ENCODE peak calls at places on chromosomes 2 and 18, in five cellular contexts. V is PC-9, S is body of pancreas, H is endothelial cell of umbilical vein, R is sigmoid colon. N is an unnamed sample. For H3K9me3, the result is how much of the 10 kb centered on the place peaks cover.

GRCh38 chr2:65366595-65367125 is 65.7 kb downstream of the SPRED2 start:
- DNase-seq in H (peak), R (no peak), S (peak), V (peak), N (no peak)

GRCh38 chr2:211159972-211160371 is 603.6 kb downstream of the CPS1 start:
- DNase-seq in R (no peak), H (no peak), S (no peak), V (no peak), N (no peak)

GRCh38 chr2:147847746-147848391 is 3.0 kb downstream of the ACVR2A start:
- DNase-seq in V (no peak), S (no peak), R (no peak), H (no peak), N (no peak)

GRCh38 chr2:85525029-85525428 is 13.9 kb upstream of the MAT2A start:
- DNase-seq in H (no peak), V (no peak), R (no peak), S (no peak), N (no peak)

GRCh38 chr18:74146756-74147155 is 878 bp downstream of the FBXO15 start:
- DNase-seq in S (no peak), H (no peak), V (no peak), R (no peak), N (no peak)

GRCh38 chr2:186868344-186868743 is 19.4 kb upstream of the ZSWIM2 start:
- DNase-seq in S (no peak), R (no peak), V (no peak), H (peak), N (no peak)

GRCh38 chr18:76973512-76974302 is 151.3 kb downstream of the ZNF236 start:
- DNase-seq in H (no peak), R (no peak), V (no peak), S (no peak), N (no peak)

GRCh38 chr2:96325884-96326255 is 753 bp downstream of the ITPRIPL1 start:
- DNase-seq in R (peak), S (peak), V (no peak), H (no peak), N (no peak)

GRCh38 chr2:224869601-224870000 is 153.4 kb upstream of the CCDC195 start:
- DNase-seq in S (no peak), V (no peak), H (no peak), R (no peak), N (no peak)

GRCh38 chr18:657311-657997 is at the start of gene TYMS:
- DNase-seq in S (peak), R (no peak), H (peak), V (peak), N (peak)

GRCh38 chr2:70887550-70888229 is 48.0 kb upstream of the ATP6V1B1 start:
- DNase-seq in R (no peak), V (no peak), H (no peak), S (peak), N (no peak)

GRCh38 chr2:19682493-19682892 is 219.3 kb downstream of the TTC32 start:
- DNase-seq in R (no peak), V (peak), H (no peak), S (peak), N (no peak)

GRCh38 chr2:187826023-187826422 is 271.8 kb upstream of the TFPI start:
- DNase-seq in R (no peak), V (no peak), H (peak), S (no peak), N (no peak)

GRCh38 chr2:237968048-237968862 is 1.4 kb downstream of the UBE2F start:
- DNase-seq in H (peak), S (peak), R (peak), V (peak), N (no peak)

GRCh38 chr2:84705858-84706257 is 175.0 kb downstream of the TRABD2A start:
- DNase-seq in R (no peak), V (no peak), H (no peak), S (no peak), N (no peak)

GRCh38 chr18:48542513-48543181 is 3.8 kb downstream of the CTIF start:
- DNase-seq in H (no peak), R (no peak), V (peak), S (peak), N (no peak)

GRCh38 chr18:78913395-78913794 is 66.2 kb upstream of the SALL3 start:
- DNase-seq in V (no peak), H (no peak), S (no peak), R (no peak), N (no peak)

GRCh38 chr18:78914586-78914935 is 65.1 kb upstream of the SALL3 start:
- DNase-seq in H (no peak), V (no peak), S (no peak), R (no peak), N (no peak)

GRCh38 chr18:78912862-78913261 is 66.8 kb upstream of the SALL3 start:
- DNase-seq in V (no peak), H (no peak), S (no peak), R (no peak), N (no peak)

GRCh38 chr18:78913830-78914585 is 65.6 kb upstream of the SALL3 start:
- DNase-seq in V (no peak), R (no peak), S (no peak), H (no peak), N (no peak)

GRCh38 chr18:78915446-78916008 is 64.1 kb upstream of the SALL3 start:
- DNase-seq in R (no peak), S (no peak), H (no peak), V (no peak), N (no peak)
- H3K9me3 ChIP-seq in R (under half), S (under half), H (under half), V (under half), N (under half)

DNA sequence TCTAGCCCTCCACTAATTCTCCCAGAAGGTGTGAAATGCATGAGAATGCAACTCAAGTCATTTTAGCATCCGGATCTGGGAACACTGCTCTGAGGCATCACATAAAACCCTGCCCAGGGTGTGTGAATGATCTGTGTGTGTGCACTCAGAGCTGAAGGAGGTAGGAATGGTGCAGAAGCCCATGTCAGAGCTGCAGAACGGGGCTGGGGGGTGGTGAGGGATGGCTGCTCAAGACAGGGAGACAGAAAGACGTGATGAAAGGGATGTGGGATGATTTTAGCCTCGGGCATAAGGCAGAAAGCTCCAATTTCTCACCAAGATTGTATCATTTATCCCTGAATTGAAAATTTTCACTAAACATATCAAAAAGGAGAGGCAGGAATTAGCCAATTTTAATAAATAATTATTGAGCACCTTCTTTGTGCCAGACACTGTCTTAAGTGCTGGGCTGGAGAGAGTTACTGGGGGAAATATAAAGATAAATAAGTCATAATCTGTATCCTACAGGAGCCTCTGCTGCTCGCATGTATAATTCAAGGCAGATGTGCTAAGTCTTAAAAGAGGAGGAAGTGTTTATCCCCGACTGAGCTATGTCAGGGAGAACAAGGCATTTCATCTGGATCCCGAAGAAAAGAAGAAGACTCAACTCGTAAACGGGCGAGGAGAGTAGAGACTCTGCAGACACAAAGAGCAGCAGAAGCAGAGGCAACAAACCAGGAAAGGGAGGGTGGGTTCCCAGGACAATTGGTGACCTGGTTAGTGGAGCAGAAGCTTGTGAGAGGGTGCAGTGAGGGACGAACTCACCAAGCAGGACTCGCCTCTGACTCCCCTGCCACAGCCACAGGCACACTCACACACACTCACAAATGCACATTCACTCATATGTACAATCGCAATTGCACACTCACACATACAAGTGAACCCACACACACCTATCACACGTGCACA is 368.8 kb downstream of the EIPR1 start:
- DNase-seq in H (no peak), S (no peak), V (no peak), R (no peak), N (no peak)
- H3K9me3 ChIP-seq in H (under half), S (under half), V (under half), R (under half), N (under half)

GRCh38 chr2:172574965-172575364 is 19.1 kb downstream of the PDK1 start:
- DNase-seq in V (no peak), H (no peak), R (no peak), S (no peak), N (no peak)
- H3K9me3 ChIP-seq in V (under half), H (under half), R (under half), S (under half), N (under half)

DNA sequence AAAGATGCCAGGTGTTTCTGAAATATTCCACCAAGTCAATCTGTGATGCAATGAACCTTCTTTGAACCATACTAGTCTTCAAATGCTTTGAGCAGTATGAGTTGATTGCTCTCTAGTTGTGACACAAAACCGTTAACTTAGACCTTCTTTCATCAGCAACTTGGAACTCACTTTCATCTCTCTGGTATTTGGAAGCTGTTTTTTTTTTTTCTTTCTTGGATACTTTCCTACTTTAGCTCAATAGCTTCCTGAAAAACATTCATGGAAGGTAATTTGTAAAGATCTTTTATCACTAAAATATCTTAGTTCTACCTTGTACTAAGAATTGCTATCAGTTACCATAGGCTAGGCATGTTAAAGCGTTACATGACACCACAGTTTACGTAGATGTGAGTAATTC is 1071.9 kb upstream of the CHAC2 start:
- DNase-seq in R (no peak), H (no peak), V (peak), S (no peak), N (no peak)
- H3K9me3 ChIP-seq in R (under half), H (under half), V (under half), S (under half), N (under half)

DNA sequence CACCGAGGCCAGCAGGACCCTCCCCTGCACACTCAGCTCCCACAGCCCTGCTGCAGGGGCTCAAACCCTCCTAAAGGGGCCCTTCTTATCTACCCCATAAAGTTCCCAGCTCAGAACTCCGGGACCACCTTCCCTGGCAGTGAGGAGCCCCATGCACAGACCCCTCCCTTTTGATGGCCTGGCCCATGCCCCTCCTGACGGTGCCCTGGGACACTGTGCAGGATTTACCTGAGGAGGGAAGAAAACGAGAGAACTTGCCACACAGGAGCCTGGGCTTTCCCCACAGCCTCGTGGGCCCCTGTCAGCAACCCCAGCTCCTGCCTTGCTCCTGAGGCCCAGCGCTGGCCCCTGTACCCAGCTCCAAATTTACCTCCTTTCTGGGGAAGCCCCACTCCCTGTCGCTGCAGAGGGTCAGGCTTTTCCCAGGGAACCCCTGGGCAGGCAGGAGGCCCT is 206.3 kb upstream of the SALL3 start:
- DNase-seq in V (no peak), R (peak), H (no peak), S (no peak), N (no peak)
- H3K9me3 ChIP-seq in V (under half), R (under half), H (under half), S (under half), N (under half)

DNA sequence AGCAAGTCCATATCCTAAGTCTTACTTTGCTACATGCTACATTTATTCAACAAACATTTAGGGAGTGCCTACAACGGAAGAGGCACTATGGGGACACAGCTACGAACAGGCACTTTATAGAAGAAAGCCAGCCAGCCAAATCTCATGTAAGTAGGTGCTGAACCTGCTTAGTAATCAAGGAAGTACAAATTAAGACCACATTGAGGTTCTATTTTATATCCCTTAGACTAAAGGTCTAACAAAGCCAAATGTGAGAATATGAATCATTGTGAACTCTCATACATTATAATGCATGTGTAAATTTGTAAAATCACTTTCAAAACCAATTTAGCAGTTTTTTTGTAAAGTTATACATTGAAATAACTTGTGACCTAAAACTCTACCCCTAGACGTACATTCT is 60.0 kb downstream of the PDK1 start:
- DNase-seq in V (no peak), H (no peak), R (no peak), S (no peak), N (no peak)
- H3K9me3 ChIP-seq in V (under half), H (under half), R (under half), S (under half), N (under half)

DNA sequence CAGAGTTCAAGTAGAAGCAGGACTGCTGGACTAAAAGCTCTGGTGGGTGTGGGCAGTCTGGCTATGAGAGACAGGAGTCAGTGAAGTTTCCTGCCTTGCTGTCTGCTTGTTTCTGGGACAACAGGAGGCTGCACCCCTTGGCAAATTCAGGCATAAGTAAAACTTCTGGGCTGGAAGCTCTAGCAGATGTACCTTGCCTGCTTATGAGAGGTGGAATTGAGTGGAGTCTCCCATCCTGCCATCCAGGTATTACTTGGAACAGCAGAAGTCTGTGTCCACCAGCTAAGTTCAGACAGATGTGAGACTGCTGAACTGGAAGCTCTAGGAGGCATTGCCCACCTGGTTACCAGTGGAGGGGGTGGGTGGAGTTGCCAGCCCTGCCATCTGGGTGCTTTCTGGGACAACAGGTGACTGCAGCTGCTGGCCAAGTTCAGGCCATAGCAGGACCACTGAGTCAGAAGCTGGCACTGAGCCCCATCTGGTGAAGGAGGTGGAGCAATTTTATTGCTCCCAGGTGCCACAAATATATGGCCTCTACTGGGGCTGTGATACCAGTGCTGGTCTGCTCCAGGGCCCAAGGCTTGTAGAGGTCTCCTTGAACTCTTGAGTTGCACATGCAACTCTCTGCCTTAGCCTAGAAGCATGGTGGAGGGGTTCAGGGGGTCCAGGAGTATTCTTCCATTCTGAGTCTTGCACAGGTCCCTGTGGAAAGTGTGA is 199.4 kb upstream of the FN1 start:
- DNase-seq in S (no peak), R (no peak), H (no peak), V (no peak), N (no peak)
- H3K9me3 ChIP-seq in S (under half), R (under half), H (under half), V (under half), N (under half)

DNA sequence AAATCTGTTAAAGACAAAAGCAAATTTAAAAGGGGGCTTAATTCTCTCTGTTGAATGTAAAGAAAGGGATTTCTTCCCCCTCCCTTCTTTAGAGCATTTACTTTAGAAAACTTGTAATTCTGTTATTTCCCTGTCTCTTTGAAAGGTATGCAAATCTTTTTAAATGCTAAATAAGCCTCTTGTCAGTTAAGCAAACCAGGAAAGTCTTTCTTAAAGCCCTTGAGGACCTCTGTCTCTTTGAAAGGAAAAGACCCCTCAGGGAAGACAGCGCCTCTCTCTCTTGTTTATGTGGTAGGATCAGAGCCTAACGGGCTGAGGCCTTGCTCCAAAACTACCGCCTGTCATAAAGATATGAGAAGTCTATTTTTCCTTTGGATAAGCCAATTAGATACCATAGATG is 139.9 kb upstream of the CDH7 start:
- DNase-seq in R (no peak), H (no peak), V (no peak), S (no peak), N (no peak)
- H3K9me3 ChIP-seq in R (under half), H (under half), V (under half), S (under half), N (under half)

GRCh38 chr2:47501374-47502200 is 98.6 kb downstream of the MSH2 start:
- DNase-seq in S (no peak), V (peak), H (peak), R (no peak), N (no peak)

GRCh38 chr2:47506024-47506423 is 103.1 kb downstream of the MSH2 start:
- DNase-seq in S (no peak), H (no peak), V (no peak), R (no peak), N (no peak)

GRCh38 chr2:47506436-47506835 is 103.5 kb downstream of the MSH2 start:
- DNase-seq in H (no peak), V (no peak), R (no peak), S (no peak), N (no peak)

GRCh38 chr2:47503481-47504070 is 100.6 kb downstream of the MSH2 start:
- DNase-seq in R (no peak), V (no peak), H (no peak), S (no peak), N (no peak)

DNA sequence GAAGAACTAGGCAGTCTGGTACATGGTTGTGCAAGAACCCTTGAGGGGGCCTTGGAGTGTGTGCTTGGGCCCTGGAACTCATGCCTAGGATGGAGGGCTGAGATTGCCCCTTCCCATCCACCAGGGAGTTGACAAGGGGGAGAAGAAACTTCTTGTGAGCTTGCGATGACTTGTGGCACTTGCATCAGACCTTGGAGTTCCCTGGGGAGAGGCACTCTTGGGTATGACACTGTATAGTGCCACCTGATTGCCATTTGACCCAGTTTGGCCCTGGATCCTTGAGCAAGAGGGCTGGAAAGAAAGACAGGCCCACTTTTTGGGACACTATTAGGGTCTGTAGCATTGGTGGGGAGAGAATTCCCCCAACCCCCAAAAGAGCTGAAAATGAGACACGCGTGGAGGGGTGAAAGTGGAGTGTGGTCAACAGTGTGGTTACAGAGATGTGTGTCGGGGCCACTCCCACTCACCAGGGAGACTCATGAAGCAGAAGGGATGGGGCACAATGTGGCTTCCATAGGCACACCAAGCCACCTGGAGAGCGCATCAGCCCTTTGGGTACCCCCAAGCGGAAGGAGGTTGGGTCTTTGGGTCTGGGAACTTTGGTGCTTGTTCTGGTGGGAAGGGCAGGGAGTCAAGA is 101.3 kb downstream of the MSH2 start:
- DNase-seq in V (no peak), S (no peak), H (no peak), R (no peak), N (no peak)
- H3K9me3 ChIP-seq in V (under half), S (under half), H (under half), R (under half), N (under half)

GRCh38 chr2:201322772-201323171 is 34.4 kb downstream of the FLACC1 start:
- DNase-seq in V (no peak), S (no peak), R (no peak), H (no peak), N (no peak)
- H3K9me3 ChIP-seq in V (under half), S (under half), R (under half), H (under half), N (under half)